ENCODE peak calls at places on chromosomes 6 and 20, in six cellular contexts. V is mammary epithelial cell, Z is A673, J is fibroblast of lung, H is hepatocyte, W is HepG2. K is an unnamed sample. For H3K36me3, the result is how much of the 10 kb centered on the place peaks cover.

GRCh38 chr6:144601221-144601620 is 316.1 kb downstream of the UTRN start:
- DNase-seq in V (no peak), J (peak), H (no peak), Z (no peak), W (no peak), K (no peak)

GRCh38 chr6:36309900-36310299 is 26.8 kb downstream of the BNIP5 start:
- DNase-seq in H (no peak), V (no peak), Z (no peak), W (no peak), J (no peak), K (no peak)

GRCh38 chr6:61894536-61894935 is 391.5 kb downstream of the KHDRBS2 start:
- DNase-seq in W (no peak), V (no peak), J (no peak), Z (no peak), H (no peak), K (no peak)

GRCh38 chr20:36872857-36873256 is 3.1 kb upstream of the TLDC2 start:
- DNase-seq in H (no peak), W (no peak), Z (no peak), J (no peak), V (no peak), K (no peak)

GRCh38 chr6:125670586-125670985 is 78.8 kb upstream of the HEY2 start:
- DNase-seq in Z (no peak), H (peak), V (no peak), J (no peak), W (no peak), K (no peak)

GRCh38 chr6:42929928-42930360 is 664 bp downstream of the CNPY3 start:
- DNase-seq in J (peak), W (no peak), V (peak), Z (no peak), H (peak), K (peak)

GRCh38 chr6:159533016-159533415 is 160.0 kb downstream of the SOD2 start:
- DNase-seq in J (peak), W (no peak), Z (no peak), V (no peak), H (no peak), K (no peak)

GRCh38 chr6:138690975-138691594 is 82.5 kb upstream of the CCDC28A start:
- DNase-seq in Z (no peak), J (no peak), V (no peak), H (no peak), W (no peak), K (no peak)

GRCh38 chr20:18057106-18057993 is at the start of gene OVOL2:
- DNase-seq in V (peak), H (peak), W (no peak), J (no peak), Z (no peak), K (no peak)

GRCh38 chr6:155520078-155520477 is 64.4 kb upstream of the NOX3 start:
- DNase-seq in W (no peak), Z (no peak), J (no peak), V (no peak), H (no peak), K (no peak)

GRCh38 chr6:44138717-44139350 is 11.5 kb downstream of the TMEM63B start:
- DNase-seq in Z (no peak), W (no peak), H (no peak), V (no peak), J (no peak), K (no peak)
- H3K36me3 ChIP-seq in Z (under half), W (half or more), H (under half), V (under half), J (under half), K (under half)

GRCh38 chr6:27890351-27891299 is 21.6 kb downstream of the OR2B2 start:
- DNase-seq in J (peak), W (no peak), V (peak), H (peak), Z (peak), K (peak)

GRCh38 chr6:27891300-27891913 is 20.8 kb downstream of the OR2B2 start:
- DNase-seq in W (no peak), Z (no peak), J (no peak), V (no peak), H (no peak), K (no peak)

GRCh38 chr6:27889628-27890315 is 22.4 kb downstream of the OR2B2 start:
- DNase-seq in V (peak), H (no peak), J (no peak), W (no peak), Z (peak), K (no peak)

GRCh38 chr6:27888576-27888975 is 23.6 kb downstream of the OR2B2 start:
- DNase-seq in Z (no peak), V (no peak), H (no peak), J (no peak), W (no peak), K (no peak)

DNA sequence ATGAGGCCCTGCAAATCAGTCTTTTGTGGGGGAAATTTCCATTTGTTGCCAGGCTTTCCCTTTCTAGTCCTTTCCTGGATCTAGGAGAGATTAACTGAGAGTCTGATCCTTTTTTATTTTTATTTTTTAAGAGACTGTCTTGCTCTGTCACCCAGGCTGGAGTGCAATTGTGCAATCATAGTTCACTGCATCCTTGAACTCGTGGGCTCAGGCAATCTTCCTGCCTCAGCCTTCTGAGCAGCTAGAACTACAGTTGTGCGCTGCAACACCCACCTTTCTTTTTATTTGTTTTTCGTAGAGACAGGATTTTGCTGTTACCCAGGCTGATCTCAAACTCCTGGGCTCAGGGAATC is 22.9 kb downstream of the OR2B2 start:
- DNase-seq in J (no peak), H (no peak), V (no peak), W (no peak), Z (no peak), K (no peak)
- H3K4me3 ChIP-seq in J (no peak), H (no peak), V (no peak), W (no peak), Z (peak), K (peak)

DNA sequence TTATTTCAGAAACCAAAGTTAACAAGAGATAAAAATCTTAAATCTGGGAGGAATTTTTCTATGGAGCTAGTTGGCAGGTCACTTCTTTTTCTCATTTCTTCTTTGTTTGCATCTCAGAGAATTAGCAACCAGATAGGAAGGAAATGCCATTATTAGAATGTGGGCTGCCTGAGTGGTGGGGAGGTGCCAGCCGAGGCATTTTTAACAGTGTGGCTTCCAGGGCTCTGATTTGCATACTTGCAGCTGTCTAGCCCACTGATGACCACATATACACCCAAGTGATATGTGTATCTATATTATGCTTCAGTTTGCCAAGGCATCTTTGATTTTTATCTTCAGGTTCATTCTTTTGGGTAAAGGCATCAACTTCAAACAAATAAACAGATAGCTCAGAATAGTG is 206.7 kb downstream of the CLIC5 start:
- DNase-seq in H (no peak), V (no peak), Z (peak), J (no peak), W (no peak), K (no peak)
- TF ChIP-seq EZH2 in H (no peak), V (no peak), Z (no peak), J (no peak), W (no peak), K (no peak)

GRCh38 chr6:149529650-149530049 is 16.2 kb downstream of the PPIL4 start:
- DNase-seq in Z (no peak), V (no peak), H (no peak), W (no peak), J (no peak), K (no peak)
- H3K36me3 ChIP-seq in Z (half or more), V (under half), H (under half), W (half or more), J (under half), K (half or more)

GRCh38 chr6:57254055-57254717 is 32.1 kb upstream of the RAB23 start:
- DNase-seq in H (no peak), W (peak), V (no peak), Z (no peak), J (no peak), K (no peak)

GRCh38 chr6:57259064-57259463 is 37.0 kb upstream of the RAB23 start:
- DNase-seq in W (no peak), J (no peak), V (no peak), H (no peak), Z (no peak), K (no peak)

GRCh38 chr6:57255451-57256181 is 33.5 kb upstream of the RAB23 start:
- DNase-seq in V (no peak), Z (no peak), J (no peak), W (no peak), H (no peak), K (peak)

GRCh38 chr6:57256541-57256940 is 34.4 kb upstream of the RAB23 start:
- DNase-seq in J (peak), H (no peak), W (no peak), V (no peak), Z (no peak), K (no peak)

DNA sequence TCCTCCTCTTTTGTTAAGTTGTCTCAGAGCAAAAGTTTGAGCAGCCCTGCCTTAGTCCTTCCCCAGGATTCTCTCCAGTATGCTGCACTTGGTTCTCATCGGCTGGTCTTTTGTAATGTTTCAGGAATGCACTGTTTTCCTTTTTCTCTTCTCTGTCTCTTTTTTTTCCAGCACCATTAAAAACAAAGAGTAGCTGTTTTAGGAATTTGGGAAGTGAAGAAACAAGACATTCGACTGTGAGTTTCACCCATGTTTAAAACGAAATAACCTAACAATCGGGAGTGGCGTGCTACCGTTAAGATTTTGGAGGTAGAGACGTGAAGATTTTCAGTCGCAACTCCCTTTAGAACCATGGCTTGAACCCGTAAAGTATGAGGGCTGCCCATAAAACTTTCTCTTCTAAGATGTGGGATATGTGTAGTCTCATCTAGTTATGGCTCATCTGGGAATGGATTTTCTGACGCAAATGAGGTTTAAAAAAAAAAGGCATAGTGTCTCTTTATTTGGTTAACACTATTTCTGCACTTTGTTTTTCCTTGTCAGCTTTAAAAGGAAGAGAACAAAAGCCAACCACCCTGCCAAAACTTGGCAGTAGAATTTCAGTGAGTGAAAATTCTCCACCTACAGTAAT is 35.9 kb upstream of the RAB23 start:
- DNase-seq in V (no peak), W (no peak), Z (no peak), J (peak), H (no peak), K (no peak)
- H3K4me3 ChIP-seq in V (no peak), W (no peak), Z (no peak), J (peak), H (no peak), K (no peak)

GRCh38 chr6:29752451-29753308 is 29.4 kb downstream of the HLA-F start:
- DNase-seq in J (peak), Z (peak), H (peak), V (peak), W (peak), K (peak)
- TF ChIP-seq EZH2 in J (no peak), Z (no peak), H (no peak), V (no peak), W (no peak), K (no peak)

DNA sequence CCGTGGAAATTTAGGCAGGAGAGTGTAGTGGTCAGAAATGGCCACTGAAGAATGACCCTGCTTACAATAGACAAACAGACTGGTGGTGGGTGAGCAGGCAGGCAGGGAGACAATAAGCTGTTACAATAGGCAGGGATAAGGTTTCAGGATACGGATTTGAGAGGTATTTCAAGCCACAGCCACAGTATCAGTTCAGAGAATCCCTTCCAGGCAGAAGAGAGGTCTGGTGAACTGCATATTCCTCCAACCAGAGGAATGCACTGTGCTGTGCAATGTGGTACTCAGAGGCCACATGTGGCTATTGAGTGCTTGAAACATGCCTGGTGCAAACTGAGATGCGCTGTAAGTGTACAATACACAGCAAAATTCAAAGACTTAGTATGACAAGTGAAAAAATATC is 20.6 kb downstream of the RMND1 start:
- DNase-seq in W (no peak), Z (no peak), H (no peak), J (peak), V (no peak), K (no peak)
- H3K36me3 ChIP-seq in W (half or more), Z (under half), H (under half), J (under half), V (under half), K (half or more)

GRCh38 chr20:32458061-32458836 is 100.1 kb downstream of the ASXL1 start:
- DNase-seq in J (no peak), W (no peak), Z (no peak), V (no peak), H (no peak), K (no peak)

GRCh38 chr20:32455901-32456701 is 98.0 kb downstream of the ASXL1 start:
- DNase-seq in W (no peak), V (no peak), H (no peak), J (no peak), Z (no peak), K (no peak)

GRCh38 chr20:32457476-32457986 is 99.4 kb downstream of the ASXL1 start:
- DNase-seq in H (peak), J (peak), V (peak), W (no peak), Z (peak), K (no peak)

GRCh38 chr20:32455171-32455900 is 97.2 kb downstream of the ASXL1 start:
- DNase-seq in Z (no peak), W (no peak), J (no peak), H (no peak), V (no peak), K (no peak)

DNA sequence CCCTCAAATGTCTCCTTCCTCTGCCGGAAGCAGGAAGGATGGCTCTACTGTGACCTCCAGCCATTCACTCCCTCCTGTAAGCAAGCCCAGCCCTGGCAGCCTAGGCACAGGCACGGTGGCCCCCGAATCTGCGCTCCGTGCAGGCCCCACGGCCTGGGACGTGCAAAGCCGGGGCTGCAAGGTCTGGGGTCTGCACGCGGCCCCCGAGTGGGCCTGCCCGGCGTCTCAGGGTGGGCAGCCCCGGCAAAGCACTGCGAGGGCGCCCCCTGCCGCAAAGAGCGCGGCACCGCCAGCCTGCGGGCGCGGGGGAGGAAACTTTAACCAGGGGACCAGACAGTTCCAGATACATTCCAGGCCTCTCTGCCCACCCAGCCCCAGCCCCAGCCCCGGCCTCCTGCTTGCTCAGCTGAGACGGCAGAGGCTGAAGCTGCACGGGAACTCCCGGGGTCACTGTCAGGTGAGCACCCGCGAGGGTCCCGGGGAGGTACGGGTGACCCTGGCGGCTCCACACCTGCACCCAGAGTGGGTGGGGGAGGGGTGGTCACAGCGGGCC is 98.8 kb downstream of the ASXL1 start:
- DNase-seq in J (peak), Z (peak), W (no peak), H (peak), V (no peak), K (no peak)
- H3K4me3 ChIP-seq in J (peak), Z (peak), W (no peak), H (peak), V (peak), K (peak)

DNA sequence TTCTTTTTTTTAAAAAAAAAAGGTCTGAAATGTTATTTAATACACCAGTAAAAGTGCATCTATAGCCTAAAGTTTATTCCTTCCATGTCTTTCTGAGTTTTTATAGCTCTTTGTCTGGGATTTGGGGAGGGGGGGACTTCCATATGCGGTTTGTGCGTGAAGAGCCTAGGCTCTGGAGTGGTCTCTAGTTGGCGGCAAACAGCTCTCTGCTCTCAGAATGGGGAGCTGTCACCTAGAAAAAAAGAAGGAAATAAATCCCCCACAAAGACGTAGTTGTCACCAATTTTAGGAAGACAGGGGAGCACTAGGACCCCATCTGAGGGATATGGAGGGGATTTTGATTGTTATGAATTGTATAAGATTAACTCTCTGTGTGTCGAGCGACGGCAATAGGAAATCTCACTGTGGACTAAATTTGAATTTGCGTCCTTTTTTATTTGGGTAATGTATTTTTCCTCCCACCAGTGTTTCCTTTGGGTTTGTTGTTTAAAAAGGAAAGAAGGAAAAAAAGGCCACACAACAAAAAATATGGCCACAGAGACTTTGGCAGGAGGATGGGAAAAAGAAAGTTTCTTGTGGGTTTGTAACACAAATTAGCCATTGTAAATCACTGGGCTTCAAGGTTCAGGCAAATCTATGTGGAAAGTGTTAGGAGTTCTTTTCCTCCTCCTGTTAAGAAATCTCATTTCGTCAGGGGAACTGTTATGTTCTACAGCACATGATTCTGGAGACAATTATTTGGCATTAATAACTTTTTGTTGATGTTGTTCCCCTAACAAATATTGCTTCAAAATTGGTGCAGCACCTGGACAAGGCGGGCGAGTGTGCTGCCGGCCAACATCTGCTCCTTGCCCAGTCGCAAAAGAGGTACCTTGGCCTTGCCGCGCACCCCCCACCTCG is 7.5 kb downstream of the POU3F2 start:
- DNase-seq in Z (no peak), V (no peak), W (no peak), J (peak), H (no peak), K (no peak)
- TF ChIP-seq EZH2 in Z (no peak), V (peak), W (no peak), J (no peak), H (peak), K (no peak)

GRCh38 chr20:34096699-34097420 is 15.2 kb downstream of the EIF2S2 start:
- DNase-seq in H (no peak), Z (no peak), V (no peak), J (peak), W (no peak), K (no peak)

GRCh38 chr20:34093895-34094294 is 18.1 kb downstream of the EIF2S2 start:
- DNase-seq in Z (no peak), V (no peak), J (no peak), H (no peak), W (no peak), K (no peak)

GRCh38 chr20:34098570-34098969 is 13.5 kb downstream of the EIF2S2 start:
- DNase-seq in V (no peak), Z (no peak), W (no peak), J (no peak), H (no peak), K (no peak)

GRCh38 chr20:34099675-34100074 is 12.4 kb downstream of the EIF2S2 start:
- DNase-seq in H (no peak), Z (no peak), W (no peak), V (no peak), J (no peak), K (no peak)

DNA sequence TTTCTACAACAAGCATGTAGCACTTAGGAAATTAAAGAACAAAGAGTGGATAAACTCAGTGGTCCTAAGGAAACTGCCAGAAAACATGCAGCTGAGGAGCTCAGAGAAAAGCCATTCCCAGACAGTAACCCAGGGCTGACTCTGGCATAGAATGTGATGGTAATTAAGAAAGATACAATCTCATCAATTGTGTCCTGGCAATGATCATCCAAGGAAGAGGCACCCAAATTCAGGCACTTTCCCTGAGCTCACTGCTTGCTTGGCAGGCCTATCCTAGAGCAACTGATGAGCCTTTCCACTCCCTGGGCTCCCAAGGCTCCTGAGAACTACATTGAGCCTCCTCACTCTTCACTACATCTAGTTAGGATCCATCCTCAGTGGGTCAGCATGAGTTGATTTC is 16.2 kb downstream of the EIF2S2 start:
- DNase-seq in Z (no peak), J (no peak), H (no peak), W (no peak), V (no peak), K (no peak)
- H3K36me3 ChIP-seq in Z (half or more), J (under half), H (under half), W (half or more), V (half or more), K (half or more)

K was measured in SK-N-MC.